ENCODE peak calls at places on chromosome 7, in seven cellular contexts. R is ascending aorta; X is AG09309; V is effector memory CD4-positive, alpha-beta T cell; M is IMR-90; F is brain microvascular endothelial cell; U is dorsolateral prefrontal cortex. J is an unnamed sample.

GRCh38 chr7:134702366-134703240 is 56.0 kb downstream of the BPGM start:
- DNase-seq in R (no peak), X (no peak), V (no peak), M (no peak), F (no peak), U (no peak), J (no peak)

GRCh38 chr7:107563072-107563760 is 504 bp downstream of the COG5 start:
- DNase-seq in R (peak; percentile 21), X (no peak), V (no peak), M (peak; percentile 8), F (peak; percentile 25), U (no peak), J (peak; percentile 28)

GRCh38 chr7:37427276-37427940 is 21.3 kb downstream of the ELMO1 start:
- DNase-seq in R (no peak), X (no peak), V (no peak), M (no peak), F (no peak), U (no peak), J (no peak)

GRCh38 chr7:148084138-148084537 is 506.4 kb upstream of the C7orf33 start:
- DNase-seq in R (no peak), X (peak; percentile 28), V (no peak), M (peak; percentile 19), F (peak; percentile 58), U (peak; percentile 61), J (peak; percentile 19)

GRCh38 chr7:17930546-17930945 is 9.7 kb downstream of the SNX13 start:
- DNase-seq in R (no peak), X (no peak), V (no peak), M (no peak), F (no peak), U (no peak), J (no peak)

GRCh38 chr7:57646901-57647246 is 196.9 kb downstream of the ZNF716 start:
- DNase-seq in R (no peak), X (no peak), V (no peak), M (no peak), F (no peak), U (no peak), J (no peak)

GRCh38 chr7:71871446-71871845 is 540.7 kb downstream of the CALN1 start:
- DNase-seq in R (no peak), X (no peak), V (no peak), M (no peak), F (no peak), U (no peak), J (no peak)

GRCh38 chr7:84040365-84040764 is 154.2 kb downstream of the SEMA3A start:
- DNase-seq in R (no peak), X (no peak), V (no peak), M (no peak), F (no peak), U (no peak), J (no peak)

GRCh38 chr7:52854681-52855080 is 180.8 kb upstream of the POM121L12 start:
- DNase-seq in R (no peak), X (no peak), V (no peak), M (no peak), F (no peak), U (no peak), J (no peak)

DNA sequence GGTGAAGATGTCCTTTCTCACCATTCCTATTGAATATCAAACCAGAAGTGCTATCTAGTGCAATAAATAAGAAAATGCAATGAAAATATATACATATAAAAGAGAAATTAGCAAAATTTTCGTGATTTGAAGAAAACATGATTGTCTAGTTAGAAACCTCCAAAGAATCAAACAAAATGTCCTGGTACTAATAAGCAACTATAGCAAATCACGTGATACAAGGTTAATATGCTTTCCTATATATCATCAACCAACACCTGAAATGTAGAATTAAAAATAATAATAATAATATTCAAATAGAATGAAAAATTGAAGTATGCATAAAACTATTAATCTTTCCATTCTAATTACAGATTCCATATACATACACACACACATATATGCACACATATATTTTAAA is 183.9 kb upstream of the POM121L12 start:
- DNase-seq in R (no peak), X (no peak), V (no peak), M (no peak), F (no peak), U (no peak), J (no peak)
- H3K4me3 ChIP-seq in R (no peak overlapping the region), X (no peak overlapping the region), V (no peak overlapping the region), M (no peak overlapping the region), F (no peak overlapping the region), U (no peak overlapping the region), J (no peak overlapping the region)

GRCh38 chr7:64655811-64656210 is 10.1 kb upstream of the ZNF107 start:
- DNase-seq in R (no peak), X (no peak), V (no peak), M (no peak), F (no peak), U (no peak), J (no peak)
- H3K4me3 ChIP-seq in R (no peak overlapping the region), X (no peak overlapping the region), V (no peak overlapping the region), M (no peak overlapping the region), F (no peak overlapping the region), U (no peak overlapping the region), J (no peak overlapping the region)

GRCh38 chr7:117019786-117020604 is 66.7 kb downstream of the ST7 start:
- DNase-seq in R (peak; percentile 19), X (no peak), V (no peak), M (peak; percentile 97), F (peak; percentile 96), U (peak; percentile 87), J (peak; percentile 9)

GRCh38 chr7:117021366-117021765 is 68.1 kb downstream of the ST7 start:
- DNase-seq in R (no peak), X (no peak), V (no peak), M (no peak), F (no peak), U (no peak), J (no peak)

GRCh38 chr7:117019287-117019686 is 66.0 kb downstream of the ST7 start:
- DNase-seq in R (no peak), X (no peak), V (no peak), M (no peak), F (no peak), U (no peak), J (no peak)

GRCh38 chr7:117021960-117022359 is 68.7 kb downstream of the ST7 start:
- DNase-seq in R (no peak), X (no peak), V (no peak), M (no peak), F (no peak), U (no peak), J (no peak)

DNA sequence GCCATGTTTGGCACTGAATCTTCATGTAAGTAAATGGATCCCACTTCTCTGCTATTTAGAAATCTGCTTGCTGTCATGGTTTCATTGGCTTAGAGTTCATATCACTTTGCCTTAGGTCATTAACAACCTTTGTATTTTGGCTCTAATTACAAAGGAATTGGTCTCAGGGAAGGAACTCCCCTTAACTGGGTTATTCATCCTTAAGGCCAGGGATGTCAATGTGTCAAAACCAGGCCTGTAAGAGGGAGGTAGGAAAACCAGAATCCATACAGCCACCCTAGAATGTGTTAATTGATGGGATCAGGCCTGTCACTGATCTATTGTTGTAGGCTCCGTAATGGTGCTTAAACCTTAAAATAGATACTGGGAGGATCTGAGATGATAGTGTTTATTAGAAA is 67.3 kb downstream of the ST7 start:
- DNase-seq in R (no peak), X (no peak), V (no peak), M (no peak), F (no peak), U (no peak), J (no peak)
- H3K4me3 ChIP-seq in R (peak overlapping the region; percentile 51), X (no peak overlapping the region), V (no peak overlapping the region), M (peak overlapping the region; percentile 35), F (peak overlapping the region; percentile 48), U (peak overlapping the region; percentile 62), J (no peak overlapping the region)

DNA sequence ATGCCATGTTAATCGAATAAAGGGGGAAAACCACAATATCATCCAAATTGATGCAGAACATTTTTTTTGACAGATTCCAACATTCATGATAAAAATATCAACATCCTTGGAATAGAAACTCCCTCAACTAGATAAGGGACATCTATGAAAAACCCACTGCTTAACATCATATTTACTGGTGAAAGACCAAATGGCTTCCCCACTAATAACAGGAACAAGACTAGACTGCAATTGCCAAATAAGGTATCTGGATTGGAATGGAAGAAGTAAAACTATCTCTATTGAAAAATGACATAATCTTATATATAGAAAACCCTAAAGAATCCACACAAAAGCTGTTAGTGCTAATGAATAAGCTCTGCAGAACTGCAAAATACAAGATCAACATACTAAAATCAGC is 27.8 kb downstream of the SMURF1 start:
- DNase-seq in R (no peak), X (no peak), V (no peak), M (no peak), F (no peak), U (no peak), J (no peak)
- H3K4me3 ChIP-seq in R (no peak overlapping the region), X (no peak overlapping the region), V (no peak overlapping the region), M (no peak overlapping the region), F (no peak overlapping the region), U (no peak overlapping the region), J (no peak overlapping the region)

DNA sequence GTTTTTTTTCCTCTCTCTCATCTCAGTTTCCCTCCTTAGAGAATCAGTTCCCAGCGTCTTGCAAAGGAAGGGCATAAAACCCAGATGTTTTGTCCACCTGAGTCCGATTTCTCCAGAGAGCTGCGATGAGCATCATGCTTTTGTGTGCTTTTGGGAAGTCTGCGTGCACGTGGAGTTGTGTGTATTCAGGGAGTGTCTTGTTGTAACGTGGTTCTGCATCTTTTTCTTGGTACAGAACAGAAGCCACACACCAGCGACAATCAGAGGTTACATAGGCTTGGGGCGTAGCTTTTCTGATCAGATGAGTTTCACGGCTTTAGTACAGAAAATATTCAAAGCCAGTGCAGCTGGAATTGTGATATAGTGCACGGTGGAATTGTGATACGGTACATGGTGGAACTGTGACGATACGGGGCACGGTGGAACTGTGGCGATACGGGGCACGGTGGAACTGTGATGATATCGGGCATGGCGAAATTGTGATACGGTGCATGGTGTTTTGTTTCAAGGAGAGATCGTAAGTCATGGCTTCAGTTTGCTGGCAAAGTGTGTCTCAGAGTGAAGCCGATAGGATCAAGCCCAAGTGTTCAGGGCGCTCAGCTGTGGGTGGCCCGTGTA is 32.8 kb downstream of the FOXK1 start:
- DNase-seq in R (no peak), X (no peak), V (no peak), M (no peak), F (no peak), U (no peak), J (no peak)
- H3K4me3 ChIP-seq in R (no peak overlapping the region), X (no peak overlapping the region), V (no peak overlapping the region), M (peak overlapping the region; percentile 6), F (no peak overlapping the region), U (no peak overlapping the region), J (no peak overlapping the region)

GRCh38 chr7:112501958-112502503 is 21.2 kb downstream of the LSMEM1 start:
- DNase-seq in R (no peak), X (no peak), V (no peak), M (no peak), F (no peak), U (no peak), J (no peak)

GRCh38 chr7:112500619-112501018 is 19.8 kb downstream of the LSMEM1 start:
- DNase-seq in R (no peak), X (no peak), V (no peak), M (no peak), F (no peak), U (no peak), J (no peak)

GRCh38 chr7:112504093-112504695 is 23.4 kb downstream of the LSMEM1 start:
- DNase-seq in R (no peak), X (no peak), V (no peak), M (no peak), F (no peak), U (no peak), J (no peak)

GRCh38 chr7:112503361-112504023 is 22.7 kb downstream of the LSMEM1 start:
- DNase-seq in R (no peak), X (no peak), V (no peak), M (no peak), F (no peak), U (no peak), J (no peak)

GRCh38 chr7:112502700-112503099 is 21.9 kb downstream of the LSMEM1 start:
- DNase-seq in R (no peak), X (no peak), V (no peak), M (no peak), F (no peak), U (no peak), J (no peak)
- H3K4me3 ChIP-seq in R (no peak overlapping the region), X (no peak overlapping the region), V (no peak overlapping the region), M (no peak overlapping the region), F (no peak overlapping the region), U (no peak overlapping the region), J (no peak overlapping the region)